ENCODE peak calls at places on chromosomes 7 and 10, in five cellular contexts. W, C, U, H and I are unnamed samples.
A peak's percentile ranks its signal among the peaks of the same experiment; 100 is the strongest.

GRCh38 chr10:124343351-124344265 is 75.1 kb downstream of the OAT start:
- DNase-seq in W (no peak), H (no peak), C (no peak), U (no peak), I (no peak)

GRCh38 chr10:4719040-4719439 is 107.0 kb upstream of the AKR1E2 start:
- DNase-seq in C (no peak), W (no peak), U (no peak), H (no peak), I (no peak)

GRCh38 chr7:88545663-88546062 is 213.8 kb upstream of the ZNF804B start:
- DNase-seq in W (no peak), U (no peak), C (no peak), H (no peak), I (no peak)

GRCh38 chr10:30219977-30220751 is 128.9 kb downstream of the MTPAP start:
- DNase-seq in W (peak; percentile 70), H (no peak), C (no peak), U (no peak), I (peak; percentile 69)

GRCh38 chr10:95560288-95561199 is 627 bp downstream of the SORBS1 start:
- DNase-seq in U (peak; percentile 65), H (no peak), C (peak; percentile 53), W (peak; percentile 29), I (peak; percentile 91)

GRCh38 chr10:132370426-132371340 is 26.3 kb upstream of the PWWP2B start:
- DNase-seq in H (no peak), C (no peak), W (no peak), U (no peak), I (peak; percentile 37)

GRCh38 chr7:100190059-100190711 is 12.5 kb downstream of the STAG3 start:
- DNase-seq in W (no peak), H (peak; percentile 42), C (peak; percentile 58), U (peak; percentile 66), I (no peak)

GRCh38 chr7:81645435-81645834 is 124.4 kb downstream of the HGF start:
- DNase-seq in C (no peak), W (no peak), H (no peak), U (peak; percentile 94), I (no peak)

GRCh38 chr10:72593963-72594362 is 31.9 kb downstream of the MICU1 start:
- DNase-seq in H (no peak), U (no peak), W (no peak), C (no peak), I (no peak)

GRCh38 chr10:127921075-127921750 is 14.3 kb downstream of the PTPRE start:
- DNase-seq in C (no peak), U (no peak), H (no peak), W (no peak), I (no peak)

GRCh38 chr10:31926765-31927596 is 1.6 kb downstream of the ARHGAP12 start:
- DNase-seq in U (no peak), W (peak; percentile 11), H (no peak), C (no peak), I (peak; percentile 65)

GRCh38 chr7:6057316-6058128 is 26.3 kb downstream of the ANKRD61 start:
- DNase-seq in C (no peak), W (no peak), U (no peak), H (no peak), I (peak; percentile 63)

DNA sequence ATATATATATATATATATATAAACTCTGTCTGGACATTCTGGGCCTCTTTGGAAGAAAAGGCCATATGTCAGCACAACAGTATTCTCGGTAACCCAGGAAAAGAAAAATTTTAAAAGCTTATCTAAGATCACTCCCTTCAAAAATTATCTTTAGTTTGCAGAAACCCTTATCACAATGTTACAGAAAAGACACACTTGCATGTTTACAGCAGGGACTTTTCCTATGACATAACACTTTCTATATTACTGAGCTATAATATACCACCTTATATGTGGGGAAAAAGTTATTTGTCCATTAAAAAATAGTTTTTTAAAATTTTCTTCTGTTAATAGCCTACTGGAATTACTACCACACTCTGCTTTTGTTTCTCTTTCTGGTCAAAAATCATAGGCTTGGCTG is 25.4 kb downstream of the ANKRD61 start:
- DNase-seq in W (no peak), H (no peak), C (no peak), U (no peak), I (peak; percentile 46)
- H3K4me3 ChIP-seq in W (no peak overlapping the region), H (no peak overlapping the region), C (no peak overlapping the region), U (no peak overlapping the region), I (no peak overlapping the region)

DNA sequence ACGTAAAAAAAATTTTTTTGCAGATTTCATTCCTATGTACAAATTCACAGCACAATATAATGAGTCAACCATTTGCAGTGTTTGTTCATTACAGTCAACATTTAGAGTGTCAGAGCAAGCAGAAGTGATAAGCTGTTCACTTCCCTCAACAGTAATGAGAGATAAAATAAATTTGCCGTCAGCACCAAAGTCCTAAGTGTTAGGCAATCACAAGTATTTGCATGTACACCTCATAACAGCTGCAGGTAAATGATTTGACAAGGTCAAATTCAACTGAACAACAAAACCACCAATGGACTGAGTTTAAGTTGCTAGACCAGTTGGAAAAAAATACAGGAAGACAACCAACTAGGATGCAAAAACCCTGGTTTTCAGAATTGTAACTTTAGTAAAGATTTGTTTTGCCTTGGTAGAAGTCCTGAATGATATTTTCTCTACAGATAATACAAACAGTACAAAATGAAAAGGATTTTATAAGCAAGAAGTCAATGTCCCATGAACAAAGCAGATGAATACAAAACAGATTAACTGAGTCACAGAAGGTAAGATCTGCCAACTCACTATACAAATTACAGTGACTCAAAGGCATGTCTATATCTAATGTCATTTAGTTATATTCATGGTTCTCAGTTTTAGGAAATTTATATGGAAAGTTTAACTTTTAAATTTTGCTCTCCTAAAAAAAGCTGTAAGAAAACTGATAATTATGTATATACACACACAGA is 10.4 kb downstream of the RAPGEF5 start:
- DNase-seq in U (no peak), H (no peak), C (no peak), W (no peak), I (no peak)
- H3K4me2 ChIP-seq in U (no peak overlapping the region), H (no peak overlapping the region), C (no peak overlapping the region), W (no peak overlapping the region), I (no peak overlapping the region)

DNA sequence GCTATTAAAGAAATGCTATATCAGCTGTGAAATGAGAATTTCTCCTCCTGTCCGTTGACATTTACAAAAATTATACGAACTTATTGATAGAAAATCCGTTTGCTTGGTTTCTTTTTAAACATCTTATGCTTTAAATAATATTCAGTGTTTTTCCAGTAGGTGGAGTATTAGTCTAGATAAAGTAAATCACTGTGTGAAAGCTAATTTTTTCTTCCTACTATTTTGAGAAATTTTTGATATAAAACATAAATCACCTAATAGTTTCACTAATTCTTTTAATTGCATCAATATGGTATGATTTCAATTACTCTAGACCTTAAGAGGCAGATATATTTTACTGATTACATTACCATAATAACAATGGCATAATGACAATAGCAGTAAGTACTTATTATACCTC is 335.2 kb upstream of the C7orf33 start:
- DNase-seq in U (peak; percentile 50), H (no peak), C (no peak), W (no peak), I (no peak)
- TF ChIP-seq CTCF in U (peak; percentile 47), H (no peak), C (peak; percentile 26), W (no peak), I (peak; percentile 31)

GRCh38 chr7:332020-332517 is 42.1 kb downstream of the FOXL3 start:
- DNase-seq in U (no peak), H (no peak), C (no peak), W (no peak), I (peak; percentile 27)

GRCh38 chr7:335358-336148 is 45.6 kb downstream of the FOXL3 start:
- DNase-seq in H (no peak), C (no peak), U (no peak), W (no peak), I (peak; percentile 56)

GRCh38 chr7:334618-335357 is 44.8 kb downstream of the FOXL3 start:
- DNase-seq in H (no peak), W (no peak), C (no peak), U (no peak), I (peak; percentile 30)

GRCh38 chr7:332646-333398 is 42.9 kb downstream of the FOXL3 start:
- DNase-seq in C (peak; percentile 81), U (no peak), H (peak; percentile 51), W (peak; percentile 56), I (peak; percentile 98)

DNA sequence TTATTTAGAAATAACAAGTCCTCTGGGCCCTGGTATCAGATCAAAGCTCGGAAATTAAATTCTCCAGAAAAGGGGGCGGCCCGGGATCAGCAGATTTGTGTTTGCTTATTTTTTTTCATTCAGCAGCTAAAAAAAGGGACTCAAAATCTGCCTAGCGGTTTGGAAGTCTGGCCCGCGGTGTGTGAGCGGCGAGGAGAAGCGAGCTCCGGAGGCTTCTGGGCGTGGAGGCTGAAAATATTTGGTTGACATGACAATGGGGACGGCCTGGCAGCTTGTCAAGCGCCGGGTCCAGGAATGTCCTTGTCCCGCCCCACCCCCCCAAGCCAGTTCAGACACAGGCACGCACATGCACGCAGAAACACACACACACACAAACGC is 43.4 kb downstream of the FOXL3 start:
- DNase-seq in U (no peak), H (no peak), W (no peak), C (peak; percentile 25), I (peak; percentile 90)
- H3K4me3 ChIP-seq in U (no peak overlapping the region), H (no peak overlapping the region), W (no peak overlapping the region), C (peak overlapping the region; percentile 64), I (peak overlapping the region; percentile 63)